ENCODE peak calls at places on chromosome 10, in five cellular contexts. I, P, W, Z and T are unnamed samples. For H3K4me1, the result is how much of the 10 kb centered on the place peaks cover.

GRCh38 chr10:30639946-30640786 is 10.6 kb upstream of the LYZL2 start:
- DNase-seq in I (no peak), P (no peak), W (peak), Z (peak), T (peak)

GRCh38 chr10:36489928-36490279 is 635.5 kb upstream of the ANKRD30A start:
- DNase-seq in I (no peak), P (no peak), W (no peak), Z (no peak), T (no peak)

GRCh38 chr10:124878457-124878739 is 63.5 kb upstream of the ZRANB1 start:
- DNase-seq in I (no peak), P (no peak), W (no peak), Z (no peak), T (no peak)

GRCh38 chr10:131799429-131799828 is 101.4 kb upstream of the PPP2R2D start:
- DNase-seq in I (no peak), P (no peak), W (no peak), Z (no peak), T (no peak)

GRCh38 chr10:101611506-101611905 is 23.4 kb downstream of the DPCD start:
- DNase-seq in I (no peak), P (no peak), W (no peak), Z (no peak), T (no peak)

GRCh38 chr10:17873946-17874345 is 64.8 kb downstream of the MRC1 start:
- DNase-seq in I (no peak), P (no peak), W (no peak), Z (no peak), T (no peak)

GRCh38 chr10:74056081-74056818 is 58.3 kb downstream of the VCL start:
- DNase-seq in I (no peak), P (no peak), W (peak), Z (peak), T (peak)

GRCh38 chr10:74078037-74078436 is 72.6 kb downstream of the AP3M1 start:
- DNase-seq in I (no peak), P (no peak), W (no peak), Z (no peak), T (no peak)

GRCh38 chr10:24929056-24929544 is 23.3 kb downstream of the PRTFDC1 start:
- DNase-seq in I (no peak), P (no peak), W (no peak), Z (no peak), T (no peak)

GRCh38 chr10:6542999-6543430 is 37.1 kb downstream of the PRKCQ start:
- DNase-seq in I (no peak), P (no peak), W (no peak), Z (no peak), T (no peak)

GRCh38 chr10:11823989-11824346 is 812 bp downstream of the PROSER2 start:
- DNase-seq in I (no peak), P (no peak), W (no peak), Z (no peak), T (no peak)

GRCh38 chr10:48811461-48811860 is 126.8 kb downstream of the WDFY4 start:
- DNase-seq in I (no peak), P (no peak), W (no peak), Z (no peak), T (peak)

GRCh38 chr10:44976352-44977198 is 2.0 kb downstream of the DEPP1 start:
- DNase-seq in I (no peak), P (no peak), W (no peak), Z (no peak), T (no peak)
- H3K27ac ChIP-seq in I (peak), P (peak), W (peak), Z (peak), T (no peak)

DNA sequence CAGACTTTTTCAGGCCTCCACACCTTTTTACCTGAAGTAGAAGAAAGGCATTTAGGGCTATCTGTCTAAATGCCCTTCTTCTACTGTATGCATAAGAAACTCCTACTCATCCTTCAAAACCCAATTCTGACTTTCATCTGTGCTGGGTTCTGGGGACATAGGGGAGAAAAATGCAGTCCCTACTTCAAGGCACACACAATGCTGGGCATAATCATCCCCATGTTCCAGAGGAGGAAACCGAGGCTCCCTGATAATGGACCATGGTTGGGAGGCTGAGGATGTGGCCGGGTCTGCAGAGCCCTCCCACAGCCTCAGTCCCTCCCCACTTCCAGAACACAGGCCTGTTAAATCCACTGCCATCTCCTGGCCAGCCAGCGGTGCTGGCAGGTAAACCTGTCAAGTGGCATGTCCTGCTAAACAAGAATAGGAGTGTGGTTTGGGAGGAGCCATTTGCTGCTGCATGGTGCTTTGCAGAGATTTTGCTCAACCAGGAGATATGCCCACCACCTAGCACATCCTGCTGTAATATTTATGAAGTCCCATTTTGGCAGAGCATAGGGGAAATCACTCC is 32.0 kb downstream of the GRID1 start:
- DNase-seq in I (no peak), P (no peak), W (no peak), Z (peak), T (no peak)
- TF ChIP-seq CTCF in I (no peak), P (no peak), W (no peak), Z (no peak), T (no peak)

GRCh38 chr10:71218046-71218832 is 5.9 kb downstream of the UNC5B start:
- DNase-seq in I (no peak), P (no peak), W (no peak), Z (no peak), T (peak)

GRCh38 chr10:71216363-71216695 is 4.0 kb downstream of the UNC5B start:
- DNase-seq in I (no peak), P (no peak), W (no peak), Z (no peak), T (no peak)

GRCh38 chr10:71218833-71219120 is 6.4 kb downstream of the UNC5B start:
- DNase-seq in I (no peak), P (no peak), W (no peak), Z (no peak), T (no peak)

GRCh38 chr10:71217266-71218045 is 5.1 kb downstream of the UNC5B start:
- DNase-seq in I (no peak), P (peak), W (no peak), Z (peak), T (peak)

GRCh38 chr10:71216751-71217265 is 4.4 kb downstream of the UNC5B start:
- DNase-seq in I (no peak), P (no peak), W (no peak), Z (no peak), T (no peak)
- H3K4me1 ChIP-seq in I (under half), P (under half), W (under half), Z (half or more), T (under half)

DNA sequence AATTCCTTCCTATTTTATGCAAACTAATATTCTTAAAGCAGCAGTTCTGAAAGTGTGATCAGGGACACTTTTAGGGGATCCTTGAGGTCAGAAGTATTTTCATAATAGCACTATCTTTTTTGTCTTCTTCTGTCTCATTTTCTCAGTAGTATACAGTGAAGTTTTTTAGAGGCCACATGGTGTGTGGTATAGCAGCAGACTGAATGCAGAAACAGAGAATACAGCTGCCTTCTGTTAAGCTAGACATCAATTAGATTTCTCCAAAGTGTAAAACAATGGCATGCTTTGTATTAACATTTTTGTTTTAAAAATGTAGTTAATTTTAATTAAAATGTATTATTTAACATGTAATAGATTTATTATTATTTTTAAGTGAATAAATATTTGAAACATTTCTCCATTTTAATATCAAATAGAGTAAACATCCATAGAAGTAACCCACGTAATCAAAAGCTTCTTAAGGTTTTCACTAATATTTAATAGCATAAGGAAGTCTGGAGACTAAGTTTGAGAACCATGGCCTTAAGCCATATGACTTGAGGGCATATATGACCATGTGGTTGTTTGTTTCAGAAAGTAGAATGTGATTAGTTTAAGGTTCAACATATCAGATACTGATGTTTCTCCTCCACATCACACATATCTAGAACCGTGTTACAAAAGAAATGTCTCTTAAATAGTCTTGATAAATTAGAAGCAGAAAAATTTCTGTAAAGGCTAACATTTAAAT is 94.0 kb downstream of the PRKG1 start:
- DNase-seq in I (no peak), P (no peak), W (no peak), Z (no peak), T (no peak)
- H3K27ac ChIP-seq in I (no peak), P (no peak), W (no peak), Z (no peak), T (no peak)

DNA sequence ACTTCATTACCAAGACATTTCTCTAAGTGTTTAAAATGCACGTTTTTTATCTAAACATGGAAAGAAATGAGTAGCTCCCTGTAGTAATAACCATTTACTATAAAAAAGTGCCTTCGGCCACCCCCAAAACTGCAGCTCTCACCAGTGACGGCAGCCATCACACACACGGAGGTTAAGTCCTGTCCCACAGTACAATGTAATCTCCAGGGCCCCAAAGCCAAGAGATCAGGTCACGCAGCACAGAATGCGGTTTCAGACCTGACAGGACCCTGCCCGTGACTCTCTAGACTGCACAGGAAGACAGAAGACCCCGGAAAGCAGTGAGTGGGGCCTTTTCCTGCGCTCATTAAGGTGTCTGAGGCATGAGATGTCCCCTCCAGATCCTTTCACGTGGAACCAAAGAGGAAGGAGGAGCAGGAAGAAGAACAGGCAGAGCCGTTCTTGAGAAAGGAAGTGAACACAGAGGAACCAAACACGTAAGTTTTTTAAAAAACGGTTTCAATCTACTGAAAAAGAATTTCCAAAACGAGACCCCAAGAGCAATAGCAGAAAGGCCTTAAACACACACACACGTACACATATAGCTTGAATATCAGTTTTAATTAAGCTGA is 125.7 kb downstream of the ZMYND11 start:
- DNase-seq in I (no peak), P (no peak), W (no peak), Z (no peak), T (no peak)
- TF ChIP-seq CTCF in I (no peak), P (no peak), W (no peak), Z (no peak), T (no peak)

DNA sequence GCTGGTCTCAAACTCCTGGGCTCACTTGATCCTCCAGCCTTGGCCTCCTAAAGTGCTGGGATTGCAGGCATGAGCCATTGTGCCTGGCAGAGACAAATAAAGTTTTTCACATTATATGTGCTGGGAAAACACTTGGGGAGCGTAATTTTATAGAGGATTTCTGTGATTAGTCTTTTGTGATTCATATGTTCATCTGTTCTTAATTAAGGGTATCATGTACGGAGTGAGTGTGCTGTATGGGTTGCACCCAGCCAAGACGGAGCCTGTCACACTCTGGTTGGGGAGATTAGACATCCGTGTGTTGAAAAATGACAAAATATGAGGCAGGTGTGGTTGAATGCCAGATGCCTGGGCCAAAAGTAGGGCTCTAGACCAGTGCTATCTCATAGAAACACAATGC is 10.3 kb downstream of the ADRB1 start:
- DNase-seq in I (no peak), P (no peak), W (no peak), Z (no peak), T (no peak)
- H3K4me1 ChIP-seq in I (under half), P (under half), W (under half), Z (under half), T (under half)

DNA sequence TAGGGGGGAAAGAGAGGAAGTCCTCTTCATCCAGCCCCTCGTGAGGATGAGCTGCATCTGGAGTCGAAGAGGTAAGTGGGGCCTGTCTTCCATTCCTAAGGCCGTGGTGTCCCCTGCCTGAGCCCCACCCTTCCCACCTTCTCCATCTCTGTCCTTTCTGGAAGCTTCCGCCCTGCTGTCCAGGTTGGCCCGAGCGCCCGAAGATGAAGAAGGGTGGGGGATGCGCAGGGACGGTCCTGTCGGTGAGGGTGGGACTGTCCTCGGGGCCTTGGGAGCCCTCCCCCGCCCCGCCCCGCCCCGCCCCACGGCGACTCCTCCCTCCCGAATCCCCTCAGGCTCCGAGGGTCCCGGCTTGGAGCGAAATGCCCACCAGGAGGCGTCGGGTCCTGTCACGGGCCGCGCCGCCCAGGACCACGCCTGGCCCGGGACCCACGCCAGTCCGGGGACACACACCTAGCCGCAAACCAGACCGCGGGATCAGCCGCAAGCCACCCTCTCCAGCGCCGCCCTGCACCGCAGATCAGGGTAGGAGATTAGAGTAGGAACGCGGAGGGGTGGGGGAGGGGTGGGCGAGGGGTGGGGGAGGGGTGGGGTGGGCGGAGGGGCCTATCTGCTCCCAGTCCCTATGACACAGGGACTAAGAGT is 15.3 kb downstream of the GPRIN2 start:
- DNase-seq in I (no peak), P (peak), W (no peak), Z (peak), T (no peak)
- H3K27ac ChIP-seq in I (peak), P (no peak), W (peak), Z (no peak), T (no peak)

GRCh38 chr10:71274901-71275796 is 43.9 kb upstream of the SLC29A3 start:
- DNase-seq in I (no peak), P (no peak), W (no peak), Z (no peak), T (no peak)
- TF ChIP-seq CTCF in I (no peak), P (no peak), W (no peak), Z (no peak), T (no peak)

DNA sequence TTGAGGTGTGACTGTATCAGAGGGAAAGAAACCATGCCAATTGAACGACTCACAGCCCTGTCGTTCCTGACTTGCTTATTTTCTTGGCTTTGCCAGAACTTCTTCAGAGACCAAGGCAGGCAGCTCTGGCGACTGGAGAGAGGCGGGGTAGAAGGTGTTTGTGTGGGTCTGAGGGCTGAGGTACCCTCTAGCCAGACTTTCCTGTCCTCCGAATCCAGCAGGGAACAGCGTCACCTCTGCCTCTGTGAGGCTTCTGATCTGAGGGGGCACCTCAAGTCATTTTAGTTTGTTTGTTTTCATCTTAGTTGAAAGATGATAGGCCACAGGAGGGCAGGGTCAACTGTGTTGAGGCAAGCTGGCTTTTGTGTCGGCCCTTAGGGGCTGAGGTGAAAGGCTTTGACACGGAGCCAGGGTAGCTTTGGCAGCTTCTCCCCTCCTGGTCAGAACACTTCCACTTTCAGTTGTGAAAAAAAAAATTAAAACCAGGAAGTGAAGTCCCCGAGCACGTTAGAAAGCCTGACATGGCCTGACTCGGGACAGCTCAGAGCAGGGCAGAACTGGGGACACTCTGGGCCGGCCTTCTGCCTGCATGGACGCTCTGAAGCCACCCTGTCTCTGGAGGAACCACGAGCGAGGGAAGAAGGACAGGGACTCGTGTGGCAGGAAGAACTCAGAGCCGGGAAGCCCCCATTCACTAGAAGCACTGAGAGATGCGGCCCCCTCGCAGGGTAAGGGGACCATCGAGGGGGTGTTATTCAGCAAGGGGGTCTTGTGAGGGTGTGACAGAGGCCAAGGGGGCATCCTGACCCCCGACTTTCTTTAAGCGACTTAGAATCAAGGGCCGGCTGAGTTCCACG is 2.0 kb downstream of the ACSL5 start:
- DNase-seq in I (peak), P (peak), W (no peak), Z (no peak), T (no peak)
- H3K4me1 ChIP-seq in I (under half), P (under half), W (under half), Z (under half), T (under half)